ENCODE peak calls at places on chromosome 6, in seven cellular contexts. D is progenitor cell of endocrine pancreas, Y is BJ, H is neural crest cell, Z is heart left ventricle, I is left lung, E is lower leg skin. W is an unnamed sample.

GRCh38 chr6:148272084-148272483 is 70.6 kb upstream of the SASH1 start:
- DNase-seq in Z (peak; percentile 11), Y (peak; percentile 90), H (no peak), I (no peak), D (no peak), E (no peak), W (no peak)

GRCh38 chr6:75412937-75413662 is 80.5 kb downstream of the FILIP1 start:
- DNase-seq in I (no peak), H (no peak), Y (no peak), D (no peak), Z (no peak), E (no peak), W (no peak)

GRCh38 chr6:159267165-159267564 is 98.0 kb downstream of the FNDC1 start:
- DNase-seq in Y (no peak), H (peak; percentile 30), Z (no peak), D (peak; percentile 39), I (no peak), E (no peak), W (no peak)

GRCh38 chr6:54515013-54515412 is 206.8 kb downstream of the TINAG start:
- DNase-seq in E (no peak), H (no peak), Z (no peak), I (no peak), D (no peak), Y (no peak), W (no peak)

GRCh38 chr6:74128536-74128935 is 432.5 kb downstream of the CD109 start:
- DNase-seq in E (no peak), Z (no peak), D (no peak), H (no peak), Y (no peak), I (no peak), W (no peak)

GRCh38 chr6:107866606-107867301 is 42.6 kb upstream of the SCML4 start:
- DNase-seq in E (no peak), D (no peak), Z (no peak), I (no peak), Y (no peak), H (peak; percentile 21), W (no peak)

GRCh38 chr6:84554069-84554468 is 210.3 kb downstream of the TBX18 start:
- DNase-seq in I (no peak), Y (no peak), D (no peak), Z (no peak), H (no peak), E (no peak), W (no peak)

GRCh38 chr6:118810420-118811027 is 83.4 kb upstream of the ASF1A start:
- DNase-seq in Z (no peak), Y (no peak), E (no peak), D (no peak), I (peak; percentile 38), H (no peak), W (no peak)

GRCh38 chr6:148704539-148704938 is 42.3 kb upstream of the UST start:
- DNase-seq in Y (no peak), D (no peak), Z (no peak), E (no peak), I (no peak), H (no peak), W (no peak)

GRCh38 chr6:85677243-85677956 is 34.7 kb upstream of the SYNCRIP start:
- DNase-seq in E (no peak), I (no peak), Z (no peak), Y (no peak), H (no peak), D (no peak), W (no peak)

GRCh38 chr6:158629376-158630221 is 14.9 kb downstream of the DYNLT1 start:
- DNase-seq in D (no peak), Z (no peak), H (no peak), I (peak; percentile 32), E (peak; percentile 60), Y (no peak), W (no peak)

GRCh38 chr6:109790131-109790530 is 99.0 kb downstream of the FIG4 start:
- DNase-seq in Z (no peak), Y (peak; percentile 56), H (no peak), E (no peak), I (no peak), D (no peak), W (no peak)

GRCh38 chr6:4446982-4447381 is 311.6 kb upstream of the ECI2 start:
- DNase-seq in Z (peak; percentile 16), Y (peak; percentile 37), I (no peak), D (no peak), E (no peak), H (no peak), W (no peak)

GRCh38 chr6:14456941-14457340 is 339.4 kb downstream of the CD83 start:
- DNase-seq in Y (no peak), Z (no peak), I (no peak), H (no peak), E (no peak), D (no peak), W (no peak)

GRCh38 chr6:124400600-124400999 is 561.6 kb upstream of the RNF217 start:
- DNase-seq in H (no peak), Z (no peak), I (no peak), Y (no peak), E (no peak), D (no peak), W (no peak)
- TF ChIP-seq CTCF in H (peak; percentile 36), Z (peak; percentile 13), I (no peak), Y (no peak), E (no peak), D (peak; percentile 11), W (no peak)

DNA sequence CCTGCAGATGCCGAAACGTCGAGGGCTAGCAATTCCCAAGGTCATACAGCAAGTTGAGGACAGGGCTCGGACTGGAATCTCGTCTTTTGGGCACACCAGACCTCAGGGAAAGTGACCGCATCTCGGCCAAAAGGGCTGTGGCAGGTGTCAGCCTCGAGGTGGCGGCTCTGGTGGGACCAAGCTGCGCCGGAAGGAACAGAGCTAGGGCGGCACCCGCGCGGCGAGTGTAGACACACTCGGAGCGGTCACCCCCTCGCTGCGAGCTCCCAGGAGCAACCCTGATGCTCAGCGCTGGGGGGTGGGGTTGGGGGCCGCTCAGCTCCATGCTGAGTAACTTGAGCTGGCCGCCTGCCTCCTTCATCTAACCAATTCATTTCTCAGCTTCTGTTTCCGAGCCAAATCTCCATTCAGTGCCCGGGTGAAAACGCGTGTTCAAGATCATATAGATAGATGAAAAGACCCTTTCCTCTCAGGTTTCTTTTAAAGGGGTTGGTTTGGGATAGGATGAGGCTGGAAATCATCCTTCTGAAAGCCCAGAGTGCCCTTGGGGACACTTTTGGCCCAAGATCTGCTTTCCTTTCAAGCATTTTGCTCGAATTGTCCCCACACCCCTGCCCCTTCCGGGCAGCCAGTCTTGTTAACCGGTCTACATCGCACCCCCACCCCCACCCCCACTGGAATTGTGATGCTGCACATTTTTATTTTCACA is 2.3 kb upstream of the TUBB2B start:
- DNase-seq in Z (no peak), E (peak; percentile 87), D (peak; percentile 42), Y (no peak), H (peak; percentile 45), I (no peak), W (no peak)
- TF ChIP-seq CTCF in Z (no peak), E (no peak), D (peak; percentile 19), Y (no peak), H (no peak), I (no peak), W (no peak)

DNA sequence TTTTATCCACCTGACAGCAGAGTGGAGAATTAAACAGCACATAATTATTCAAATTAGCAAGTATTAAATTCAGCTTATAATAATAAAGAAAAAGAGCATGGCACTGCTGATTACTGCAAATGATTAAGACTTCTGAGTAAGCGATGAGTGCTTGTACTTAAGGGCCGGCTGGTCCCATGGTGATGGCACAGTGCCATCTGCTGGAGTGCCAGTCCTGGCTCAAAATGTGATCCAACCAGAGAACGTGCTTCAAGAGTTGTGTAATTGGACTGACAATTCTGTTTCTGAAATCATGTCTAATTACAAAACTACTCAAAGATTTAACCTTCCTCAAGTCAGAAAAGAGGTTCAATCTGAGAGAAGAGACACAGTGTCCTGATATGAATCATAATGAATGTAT is 181.6 kb upstream of the RGS17 start:
- DNase-seq in E (no peak), H (peak; percentile 9), I (peak; percentile 59), D (no peak), Y (no peak), Z (no peak), W (no peak)
- TF ChIP-seq CTCF in E (no peak), H (peak; percentile 63), I (no peak), D (peak; percentile 56), Y (peak; percentile 9), Z (peak; percentile 8), W (no peak)

GRCh38 chr6:131167773-131168172 is 32.5 kb downstream of the AKAP7 start:
- DNase-seq in E (no peak), Y (no peak), H (no peak), I (no peak), Z (no peak), D (no peak), W (no peak)
- TF ChIP-seq CTCF in E (no peak), Y (no peak), H (peak; percentile 45), I (no peak), Z (peak; percentile 26), D (peak; percentile 9), W (no peak)

GRCh38 chr6:42239333-42239732 is 21.7 kb upstream of the MRPS10 start:
- DNase-seq in Z (no peak), D (no peak), Y (no peak), I (no peak), H (no peak), E (peak; percentile 48), W (no peak)
- TF ChIP-seq CTCF in Z (no peak), D (no peak), Y (no peak), I (no peak), H (no peak), E (no peak), W (no peak)

DNA sequence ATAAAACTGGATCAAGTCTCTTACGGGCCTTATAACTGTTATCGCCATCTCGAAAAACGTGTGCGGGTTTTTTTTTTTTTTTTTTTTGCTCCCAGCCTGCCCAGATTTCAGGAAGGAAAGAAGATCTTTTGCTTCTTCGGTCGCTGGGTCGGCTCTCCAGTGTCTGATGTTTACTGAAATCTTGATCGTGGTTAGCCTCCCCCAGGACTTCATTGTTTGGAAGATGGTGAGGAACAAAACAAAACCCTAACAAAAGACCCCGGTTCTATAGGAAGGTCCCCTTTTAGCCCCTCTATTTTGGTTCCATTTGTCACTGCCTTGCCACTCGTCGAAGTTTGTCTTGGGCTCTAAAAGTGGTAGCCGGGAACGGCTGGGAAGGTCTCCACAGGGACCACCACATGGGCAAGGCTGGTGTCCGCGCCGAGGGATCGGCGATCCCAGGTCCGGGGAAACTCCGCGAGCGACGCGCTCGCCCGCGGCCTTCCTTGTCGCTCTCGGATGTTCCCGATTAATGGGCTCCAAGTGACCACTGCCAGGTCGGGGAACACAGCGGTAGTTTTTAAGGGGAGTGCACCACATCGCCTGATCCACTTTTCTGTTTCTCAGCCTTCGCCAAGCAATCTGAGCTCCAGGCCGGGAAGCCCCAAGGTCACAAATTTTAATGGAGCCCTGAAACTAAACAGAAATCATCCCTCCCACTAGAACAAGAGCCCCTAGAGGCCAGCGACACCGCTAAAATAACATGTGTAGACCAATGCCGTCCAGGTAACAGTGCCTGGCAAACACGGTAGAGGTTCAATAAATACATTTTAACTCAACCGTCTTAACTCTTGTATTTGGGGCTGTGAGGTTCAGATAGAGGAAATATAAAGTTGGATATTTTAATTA is 27.0 kb downstream of the TRIM27 start:
- DNase-seq in E (peak; percentile 90), H (peak; percentile 55), I (peak; percentile 55), Z (peak; percentile 42), D (peak; percentile 45), Y (no peak), W (no peak)
- TF ChIP-seq CTCF in E (no peak), H (peak; percentile 54), I (no peak), Z (peak; percentile 38), D (peak; percentile 49), Y (peak; percentile 46), W (no peak)

W was measured in omental fat pad.